ENCODE peak calls at places on chromosomes 6 and 20, in six cellular contexts. N, Z, W, A, G and U are unnamed samples.

GRCh38 chr6:145707397-145707796 is 27.9 kb downstream of the EPM2A start:
- DNase-seq in N (no peak), Z (no peak), W (no peak), A (no peak), G (no peak), U (no peak)

GRCh38 chr6:106027316-106027715 is 58.8 kb upstream of the PRDM1 start:
- DNase-seq in N (no peak), Z (no peak), W (no peak), A (no peak), G (no peak), U (no peak)

GRCh38 chr6:62283828-62284411 is 2.1 kb downstream of the KHDRBS2 start:
- DNase-seq in N (peak), Z (no peak), W (no peak), A (peak), G (peak), U (no peak)

GRCh38 chr20:20369353-20370086 is 1.6 kb downstream of the INSM1 start:
- DNase-seq in N (no peak), Z (no peak), W (peak), A (no peak), G (no peak), U (no peak)

GRCh38 chr6:99073223-99073622 is 125.5 kb upstream of the FBXL4 start:
- DNase-seq in N (no peak), Z (no peak), W (no peak), A (no peak), G (no peak), U (no peak)

GRCh38 chr6:140039343-140039742 is 664.9 kb upstream of the CITED2 start:
- DNase-seq in N (no peak), Z (no peak), W (no peak), A (no peak), G (no peak), U (no peak)

GRCh38 chr6:56840467-56841371 is 114.2 kb upstream of the BEND6 start:
- DNase-seq in N (no peak), Z (peak), W (no peak), A (no peak), G (peak), U (no peak)

GRCh38 chr6:46015119-46015968 is at the start of gene CLIC5:
- DNase-seq in N (peak), Z (no peak), W (peak), A (no peak), G (no peak), U (no peak)

GRCh38 chr6:313917-314316 is 21.6 kb downstream of the DUSP22 start:
- DNase-seq in N (no peak), Z (no peak), W (no peak), A (no peak), G (no peak), U (no peak)

GRCh38 chr20:50691585-50692552 is 527 bp upstream of the RIPOR3 start:
- DNase-seq in N (no peak), Z (no peak), W (peak), A (peak), G (no peak), U (no peak)

GRCh38 chr20:1711266-1711665 is 53.7 kb upstream of the SIRPG start:
- DNase-seq in N (no peak), Z (no peak), W (no peak), A (no peak), G (no peak), U (no peak)

GRCh38 chr6:80520195-80520594 is 413.7 kb downstream of the BCKDHB start:
- DNase-seq in N (no peak), Z (peak), W (no peak), A (no peak), G (no peak), U (no peak)

GRCh38 chr6:32982702-32983492 is 14.5 kb downstream of the BRD2 start:
- DNase-seq in N (no peak), Z (no peak), W (no peak), A (peak), G (no peak), U (no peak)

GRCh38 chr6:43900560-43901329 is 130.7 kb downstream of the VEGFA start:
- DNase-seq in N (no peak), Z (no peak), W (no peak), A (no peak), G (peak), U (no peak)

GRCh38 chr6:20455175-20456075 is 53.7 kb downstream of the E2F3 start:
- DNase-seq in N (no peak), Z (peak), W (no peak), A (no peak), G (no peak), U (no peak)

GRCh38 chr6:32194825-32195651 is 2.6 kb upstream of the GPSM3 start:
- DNase-seq in N (peak), Z (peak), W (no peak), A (peak), G (no peak), U (no peak)

GRCh38 chr6:92495246-92495645 is 924.1 kb downstream of the EPHA7 start:
- DNase-seq in N (no peak), Z (no peak), W (no peak), A (no peak), G (no peak), U (no peak)

GRCh38 chr6:159953091-159953581 is 15.7 kb upstream of the IGF2R start:
- DNase-seq in N (no peak), Z (peak), W (no peak), A (no peak), G (no peak), U (no peak)

GRCh38 chr6:17096076-17096475 is 5.8 kb upstream of the STMND1 start:
- DNase-seq in N (no peak), Z (no peak), W (no peak), A (no peak), G (peak), U (no peak)

GRCh38 chr20:57076202-57076651 is 190.2 kb downstream of the BMP7 start:
- DNase-seq in N (no peak), Z (no peak), W (no peak), A (peak), G (peak), U (no peak)

GRCh38 chr6:4125500-4125899 is 9.9 kb downstream of the ECI2 start:
- DNase-seq in N (no peak), Z (no peak), W (no peak), A (no peak), G (no peak), U (no peak)

GRCh38 chr6:30507849-30508843 is 18.8 kb downstream of the HLA-E start:
- DNase-seq in N (no peak), Z (no peak), W (no peak), A (peak), G (no peak), U (no peak)

GRCh38 chr20:47296950-47297349 is 59.5 kb downstream of the ZMYND8 start:
- DNase-seq in N (no peak), Z (no peak), W (no peak), A (peak), G (no peak), U (no peak)

GRCh38 chr6:93423542-93423941 is 4.2 kb upstream of the EPHA7 start:
- DNase-seq in N (no peak), Z (peak), W (peak), A (peak), G (peak), U (no peak)

GRCh38 chr20:63622096-63622495 is 4.8 kb downstream of the GMEB2 start:
- DNase-seq in N (no peak), Z (no peak), W (no peak), A (no peak), G (no peak), U (no peak)

GRCh38 chr20:36481380-36482043 is 59.8 kb upstream of the MYL9 start:
- DNase-seq in N (no peak), Z (no peak), W (no peak), A (no peak), G (no peak), U (no peak)

GRCh38 chr6:28580484-28580883 is 54.8 kb downstream of the GPX5 start:
- DNase-seq in N (no peak), Z (no peak), W (no peak), A (no peak), G (no peak), U (no peak)

GRCh38 chr20:63056236-63057132 is 49.7 kb upstream of the BHLHE23 start:
- DNase-seq in N (no peak), Z (peak), W (peak), A (peak), G (no peak), U (no peak)

GRCh38 chr6:11929451-11929850 is 82.7 kb upstream of the HIVEP1 start:
- DNase-seq in N (no peak), Z (no peak), W (no peak), A (no peak), G (no peak), U (no peak)

GRCh38 chr6:120682145-120682544 is 652.1 kb downstream of the TBC1D32 start:
- DNase-seq in N (no peak), Z (no peak), W (no peak), A (no peak), G (no peak), U (no peak)

DNA sequence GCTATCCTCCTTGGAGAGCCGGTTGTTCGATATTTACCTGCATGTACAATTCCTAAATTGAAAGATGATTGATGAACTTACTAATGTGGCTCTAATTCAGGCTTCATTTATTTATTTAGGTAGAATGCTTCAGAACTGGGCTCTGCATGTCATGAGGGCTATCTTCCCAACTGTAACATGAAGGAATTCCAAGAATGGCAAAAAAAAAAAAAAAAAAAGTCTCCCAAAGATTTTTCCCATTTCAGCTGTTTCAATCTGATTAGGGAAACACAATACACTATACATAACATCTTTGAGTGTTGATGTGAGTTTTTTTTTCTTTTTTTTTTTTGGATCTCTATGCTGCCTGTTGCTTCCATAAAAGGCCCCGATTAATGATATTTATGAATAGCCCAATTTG is 120.1 kb upstream of the SHLD1 start:
- DNase-seq in N (no peak), Z (no peak), W (no peak), A (no peak), G (no peak), U (no peak)
- TF ChIP-seq JUN in N (no peak), Z (no peak), W (no peak), A (no peak), G (no peak), U (no peak)

DNA sequence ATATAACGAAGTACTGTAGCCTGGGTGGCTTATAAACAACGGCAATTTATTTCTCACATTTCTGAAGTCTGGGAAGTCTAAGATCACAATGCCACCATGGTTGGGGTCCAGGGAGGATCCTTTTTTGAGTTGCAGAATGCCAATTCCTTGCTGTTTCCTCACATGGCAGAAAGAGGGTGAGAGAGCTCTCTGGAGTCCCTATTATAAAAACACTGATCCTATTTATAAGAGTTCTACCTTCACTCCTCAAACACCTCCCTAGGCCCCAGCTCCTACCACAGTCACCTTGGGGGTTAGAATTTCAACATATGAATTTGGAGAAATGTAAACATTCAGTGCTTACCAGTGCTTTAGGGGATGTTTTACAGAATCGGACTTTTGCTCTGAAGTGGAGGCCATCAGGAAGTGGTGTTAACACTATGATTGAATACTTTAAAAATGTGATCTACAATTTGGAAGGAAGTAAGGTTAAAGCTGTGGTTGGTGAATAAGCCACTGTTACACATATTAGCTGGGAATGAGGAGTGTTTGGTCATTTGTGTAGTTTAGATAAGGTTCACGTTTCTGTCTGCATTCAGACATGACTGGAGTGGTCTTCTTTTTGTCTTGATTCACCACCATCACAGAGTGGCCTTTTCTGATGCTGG is 79.9 kb upstream of the SPTLC3 start:
- DNase-seq in N (no peak), Z (peak), W (no peak), A (no peak), G (peak), U (no peak)
- TF ChIP-seq JUN in N (no peak), Z (peak), W (no peak), A (no peak), G (peak), U (no peak)

DNA sequence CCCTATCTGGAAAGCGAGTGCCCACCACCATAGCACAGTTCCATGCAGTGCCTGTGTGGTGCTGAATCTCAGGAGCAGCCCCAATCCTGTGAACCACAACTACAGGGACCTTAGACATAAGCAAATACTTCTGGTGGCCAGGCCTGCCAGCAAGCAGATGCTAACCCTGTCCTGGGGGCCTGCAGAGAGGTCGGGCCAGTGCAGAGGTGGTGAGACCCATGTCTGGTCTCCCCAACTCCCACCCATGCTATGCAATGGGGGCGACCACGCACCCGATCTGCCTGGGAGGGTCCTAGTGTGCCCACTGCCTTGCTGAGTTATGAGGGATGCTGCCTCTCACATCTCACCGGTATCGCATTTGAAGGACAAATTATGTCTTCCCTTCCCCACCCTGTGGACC is 151.6 kb upstream of the ZNF337 start:
- DNase-seq in N (no peak), Z (no peak), W (no peak), A (no peak), G (no peak), U (no peak)
- TF ChIP-seq JUN in N (no peak), Z (no peak), W (no peak), A (no peak), G (no peak), U (no peak)

GRCh38 chr20:2814076-2814475 is 711 bp upstream of the C20orf141 start:
- DNase-seq in N (no peak), Z (no peak), W (no peak), A (no peak), G (no peak), U (no peak)
- TF ChIP-seq JUN in N (no peak), Z (no peak), W (no peak), A (no peak), G (no peak), U (no peak)

GRCh38 chr6:87672641-87673040 is 29.4 kb downstream of the AKIRIN2 start:
- DNase-seq in N (no peak), Z (no peak), W (no peak), A (no peak), G (peak), U (no peak)
- TF ChIP-seq JUN in N (no peak), Z (no peak), W (no peak), A (no peak), G (no peak), U (no peak)

DNA sequence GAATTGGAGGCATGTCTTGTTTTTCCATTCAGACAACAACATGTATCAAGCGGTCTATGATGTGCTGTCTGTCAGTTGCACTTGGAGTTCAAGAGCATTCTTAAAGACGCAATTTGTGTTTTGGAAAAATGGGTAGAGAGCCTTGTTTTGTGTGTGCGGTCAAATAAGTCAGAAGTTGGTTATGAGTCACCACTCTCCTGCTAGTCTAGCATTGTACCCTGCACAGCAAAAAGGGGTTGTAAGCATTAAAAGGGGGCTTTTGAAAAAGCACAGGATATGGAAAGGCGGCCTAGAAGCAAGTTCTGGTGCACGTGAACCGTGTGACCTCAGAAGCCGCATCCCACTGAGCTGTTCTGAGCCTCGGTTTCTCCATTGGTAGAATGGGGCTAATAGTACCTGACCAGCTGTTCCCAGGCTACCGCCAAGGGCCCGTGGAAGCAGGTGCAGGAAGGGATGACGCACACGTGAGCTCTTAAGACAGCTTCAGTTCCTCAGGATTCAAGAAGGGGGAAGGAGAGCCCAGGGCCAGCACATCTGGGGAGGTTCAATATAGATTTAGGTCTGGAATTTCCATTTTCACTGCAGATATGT is 61.6 kb upstream of the SNX9 start:
- DNase-seq in N (no peak), Z (no peak), W (no peak), A (no peak), G (no peak), U (no peak)
- TF ChIP-seq JUN in N (no peak), Z (peak), W (no peak), A (no peak), G (no peak), U (no peak)

DNA sequence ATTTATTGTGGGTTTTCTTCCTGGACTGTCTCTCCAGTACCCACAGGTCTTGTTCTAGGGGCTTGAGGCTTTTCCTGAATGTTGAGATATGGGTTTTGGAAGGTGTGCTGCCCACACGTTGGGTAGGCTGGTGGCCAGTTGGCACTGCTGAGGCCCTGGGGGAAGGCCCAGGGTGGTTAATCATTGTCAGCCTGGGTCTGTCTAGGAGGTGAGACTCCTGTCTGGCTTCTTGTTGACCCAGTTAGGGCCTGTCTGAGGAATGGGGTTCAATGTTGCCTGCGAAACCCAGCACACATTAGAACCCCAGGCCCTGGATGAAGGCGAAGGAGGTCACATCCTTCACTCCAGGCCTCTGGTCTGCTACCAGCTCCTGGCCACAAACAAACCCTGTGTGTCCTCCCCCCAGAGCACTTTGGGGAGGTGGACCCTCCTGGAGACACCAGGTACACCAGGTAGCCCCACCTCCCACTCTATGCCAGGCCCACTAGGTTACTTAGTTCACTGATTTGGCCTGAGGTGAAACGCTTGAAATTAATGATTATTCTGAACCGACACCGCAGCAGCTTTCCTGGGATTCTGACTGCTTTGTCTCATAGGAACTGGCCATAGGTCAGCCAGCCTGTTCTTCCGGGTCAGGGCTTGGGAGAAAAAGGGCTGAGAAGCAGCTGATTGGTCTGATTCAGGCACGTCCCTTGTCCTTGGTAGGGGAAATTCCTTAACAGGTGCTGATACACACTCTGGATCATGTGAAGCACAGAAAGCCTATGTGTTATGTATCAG is 15.2 kb downstream of the DNMT3B start:
- DNase-seq in N (no peak), Z (no peak), W (no peak), A (no peak), G (peak), U (no peak)
- TF ChIP-seq JUN in N (no peak), Z (no peak), W (no peak), A (no peak), G (no peak), U (no peak)

GRCh38 chr6:148069256-148069655 is 273.4 kb upstream of the SASH1 start:
- DNase-seq in N (no peak), Z (peak), W (no peak), A (no peak), G (no peak), U (no peak)

GRCh38 chr6:148074291-148074690 is 268.3 kb upstream of the SASH1 start:
- DNase-seq in N (no peak), Z (no peak), W (no peak), A (no peak), G (no peak), U (no peak)

GRCh38 chr6:148064406-148065134 is 278.1 kb upstream of the SASH1 start:
- DNase-seq in N (no peak), Z (peak), W (no peak), A (peak), G (no peak), U (no peak)

DNA sequence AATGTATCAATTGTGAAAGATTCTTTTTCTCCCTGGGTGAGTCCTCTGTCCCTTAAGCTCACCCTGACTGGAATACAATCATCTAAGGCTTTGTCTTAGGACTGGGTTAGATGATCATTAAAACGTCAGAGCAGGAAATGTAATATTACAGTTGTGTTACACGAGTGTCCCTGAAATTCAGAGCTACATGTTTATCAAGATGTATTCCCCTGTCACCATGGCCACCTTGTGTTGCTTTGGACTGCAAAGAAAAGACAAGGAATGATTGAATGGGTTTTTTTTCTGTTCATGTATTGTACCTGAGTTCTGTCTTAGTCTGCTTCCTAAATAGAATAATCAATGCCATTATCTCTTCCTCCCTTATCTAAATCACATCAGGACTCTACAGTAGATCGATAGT is 274.2 kb upstream of the SASH1 start:
- DNase-seq in N (no peak), Z (no peak), W (no peak), A (no peak), G (no peak), U (no peak)
- TF ChIP-seq JUN in N (no peak), Z (no peak), W (no peak), A (no peak), G (no peak), U (no peak)

GRCh38 chr6:38144365-38144764 is 324.8 kb downstream of the ZFAND3 start:
- DNase-seq in N (no peak), Z (no peak), W (no peak), A (no peak), G (no peak), U (no peak)

GRCh38 chr6:38148606-38149005 is 329.1 kb downstream of the ZFAND3 start:
- DNase-seq in N (no peak), Z (peak), W (no peak), A (no peak), G (no peak), U (peak)

GRCh38 chr6:38146021-38146657 is 326.6 kb downstream of the ZFAND3 start:
- DNase-seq in N (no peak), Z (no peak), W (no peak), A (no peak), G (no peak), U (no peak)

GRCh38 chr6:38149526-38149925 is 330.0 kb downstream of the ZFAND3 start:
- DNase-seq in N (no peak), Z (peak), W (no peak), A (no peak), G (no peak), U (peak)

GRCh38 chr6:38146658-38147027 is 327.1 kb downstream of the ZFAND3 start:
- DNase-seq in N (no peak), Z (no peak), W (no peak), A (no peak), G (no peak), U (no peak)
- TF ChIP-seq JUN in N (no peak), Z (no peak), W (no peak), A (no peak), G (no peak), U (no peak)